ENCODE peak calls at places on chromosomes 11 and 22, in six cellular contexts. C is GF-D8, V is DMS153, I is germinal center, H is pancreas, N is Calu3. R is an unnamed sample.

GRCh38 chr22:40426671-40427070 is 56.3 kb downstream of the SGSM3 start:
- DNase-seq in C (no peak), N (no peak), V (peak), I (no peak), H (no peak), R (peak)

GRCh38 chr22:27636716-27637503 is 164.6 kb downstream of the MN1 start:
- DNase-seq in N (no peak), V (no peak), I (no peak), C (no peak), H (no peak), R (no peak)

GRCh38 chr11:26761382-26761781 is 39.5 kb upstream of the SLC5A12 start:
- DNase-seq in H (no peak), I (no peak), V (no peak), N (no peak), C (no peak), R (no peak)

GRCh38 chr11:109037856-109038780 is 373.2 kb downstream of the DDX10 start:
- DNase-seq in C (no peak), H (no peak), V (no peak), I (no peak), N (no peak), R (peak)

GRCh38 chr11:59756845-59757244 is 1.7 kb downstream of the STX3 start:
- DNase-seq in H (peak), V (no peak), N (peak), I (no peak), C (no peak), R (no peak)

GRCh38 chr11:66744485-66745355 is 15.7 kb upstream of the SPTBN2 start:
- DNase-seq in V (peak), C (peak), N (peak), I (peak), H (peak), R (peak)

GRCh38 chr22:36808611-36809344 is 8.1 kb downstream of the PVALB start:
- DNase-seq in I (no peak), N (no peak), H (no peak), V (peak), C (no peak), R (peak)

GRCh38 chr22:21450320-21450831 is 16.8 kb upstream of the TMEM191C start:
- DNase-seq in H (peak), I (no peak), C (no peak), N (no peak), V (no peak), R (no peak)

GRCh38 chr11:62324738-62325556 is 12.3 kb upstream of the ASRGL1 start:
- DNase-seq in N (no peak), C (peak), V (no peak), H (peak), I (peak), R (peak)

GRCh38 chr11:44806631-44807030 is 79.9 kb downstream of the TSPAN18 start:
- DNase-seq in H (no peak), N (no peak), I (no peak), V (no peak), C (no peak), R (no peak)

GRCh38 chr11:94449437-94449836 is 44.2 kb downstream of the MRE11 start:
- DNase-seq in C (no peak), N (peak), V (peak), H (no peak), I (no peak), R (peak)

GRCh38 chr11:22807855-22808558 is 21.6 kb downstream of the SVIP start:
- DNase-seq in V (peak), C (peak), H (no peak), I (peak), N (no peak), R (no peak)

GRCh38 chr11:11534981-11535380 is 86.8 kb downstream of the GALNT18 start:
- DNase-seq in V (peak), H (no peak), N (no peak), I (no peak), C (no peak), R (no peak)

GRCh38 chr22:30483169-30483568 is 11.4 kb upstream of the SEC14L3 start:
- DNase-seq in C (no peak), I (no peak), H (no peak), V (no peak), N (no peak), R (no peak)

GRCh38 chr22:40403141-40403540 is 32.7 kb downstream of the SGSM3 start:
- DNase-seq in I (no peak), C (no peak), N (no peak), V (no peak), H (no peak), R (no peak)

GRCh38 chr11:5380740-5381342 is 2.8 kb upstream of the OR51M1 start:
- DNase-seq in H (peak), I (peak), N (peak), C (no peak), V (peak), R (peak)

GRCh38 chr11:1224491-1225385 is 1.9 kb downstream of the MUC5B start:
- DNase-seq in C (no peak), H (no peak), V (no peak), I (no peak), N (no peak), R (no peak)

GRCh38 chr11:1834791-1835670 is at the start of gene SYT8:
- DNase-seq in V (no peak), C (no peak), I (no peak), N (peak), H (peak), R (no peak)

GRCh38 chr22:44881246-44881600 is 128.6 kb downstream of the PHF21B start:
- DNase-seq in N (no peak), C (no peak), V (no peak), H (no peak), I (no peak), R (no peak)

GRCh38 chr11:119284344-119285157 is 32.4 kb downstream of the MCAM start:
- DNase-seq in I (peak), N (peak), C (peak), H (no peak), V (peak), R (peak)

GRCh38 chr11:34160049-34160721 is 54.8 kb downstream of the NAT10 start:
- DNase-seq in H (no peak), C (no peak), I (no peak), V (no peak), N (no peak), R (no peak)

GRCh38 chr11:117876341-117877119 is at the start of gene FXYD6:
- DNase-seq in V (peak), N (no peak), C (no peak), H (no peak), I (no peak), R (peak)

GRCh38 chr11:9570313-9570712 is 3.2 kb upstream of the WEE1 start:
- DNase-seq in I (no peak), V (no peak), N (no peak), C (no peak), H (no peak), R (no peak)

GRCh38 chr22:37403267-37403960 is 23.9 kb downstream of the ELFN2 start:
- DNase-seq in N (no peak), I (no peak), C (no peak), V (no peak), H (no peak), R (no peak)

GRCh38 chr11:62652156-62653006 is 721 bp downstream of the INTS5 start:
- DNase-seq in V (no peak), C (no peak), N (no peak), H (no peak), I (no peak), R (no peak)

GRCh38 chr22:21758465-21758864 is 22.9 kb upstream of the YPEL1 start:
- DNase-seq in I (no peak), N (no peak), H (no peak), C (no peak), V (no peak), R (no peak)

GRCh38 chr22:31084811-31085492 is 3.8 kb downstream of the SMTN start:
- DNase-seq in N (peak), I (peak), H (peak), V (no peak), C (peak), R (no peak)

GRCh38 chr11:102026975-102027374 is 20.3 kb upstream of the CFAP300 start:
- DNase-seq in V (no peak), H (no peak), C (no peak), N (no peak), I (no peak), R (no peak)

GRCh38 chr11:79412761-79413160 is 28.1 kb downstream of the TENM4 start:
- DNase-seq in C (no peak), H (no peak), N (no peak), V (peak), I (no peak), R (no peak)

GRCh38 chr11:22459053-22459452 is 120.9 kb downstream of the SLC17A6 start:
- DNase-seq in N (no peak), I (no peak), C (no peak), V (no peak), H (no peak), R (no peak)

GRCh38 chr22:35812600-35812999 is 94.9 kb downstream of the APOL5 start:
- DNase-seq in V (no peak), H (no peak), I (no peak), N (no peak), C (no peak), R (peak)

GRCh38 chr22:21779444-21779843 is 43.9 kb upstream of the YPEL1 start:
- DNase-seq in H (no peak), V (no peak), C (no peak), I (no peak), N (no peak), R (no peak)

GRCh38 chr11:74169736-74170458 is 905 bp downstream of the C2CD3 start:
- DNase-seq in I (no peak), C (no peak), N (no peak), H (no peak), V (no peak), R (peak)

GRCh38 chr11:113906038-113906437 is 1.4 kb downstream of the HTR3B start:
- DNase-seq in I (no peak), N (no peak), V (peak), C (no peak), H (peak), R (peak)

GRCh38 chr22:24029304-24029703 is 18.2 kb downstream of the CABIN1 start:
- DNase-seq in V (no peak), I (no peak), H (no peak), C (no peak), N (no peak), R (no peak)

GRCh38 chr11:133249530-133249929 is 282.8 kb downstream of the OPCML start:
- DNase-seq in I (no peak), N (no peak), H (no peak), C (no peak), V (no peak), R (no peak)

GRCh38 chr11:5507177-5507576 is 2.6 kb downstream of the UBQLN3 start:
- DNase-seq in I (no peak), H (no peak), N (no peak), C (no peak), V (no peak), R (no peak)